ENCODE peak calls at places on chromosomes 2 and 18, in seven cellular contexts. A is progenitor cell of endocrine pancreas, Y is HL-60, S is upper lobe of right lung, E is neural crest cell, T is Calu3, M is lung. B is an unnamed sample.

GRCh38 chr2:109513749-109514588 is 99.8 kb downstream of the SEPTIN10 start:
- DNase-seq in A (no peak), Y (no peak), S (no peak), E (no peak), T (no peak), M (peak), B (no peak)

GRCh38 chr2:120992791-120993555 is 257.3 kb downstream of the GLI2 start:
- DNase-seq in A (no peak), Y (no peak), S (no peak), E (no peak), T (no peak), M (no peak), B (no peak)

GRCh38 chr2:181231151-181231550 is 226.0 kb upstream of the ITGA4 start:
- DNase-seq in A (no peak), Y (no peak), S (no peak), E (no peak), T (no peak), M (no peak), B (no peak)

GRCh38 chr2:289362-290089 is 1.6 kb upstream of the ALKAL2 start:
- DNase-seq in A (no peak), Y (no peak), S (peak), E (no peak), T (peak), M (no peak), B (no peak)

GRCh38 chr2:33433279-33434235 is 42.9 kb upstream of the RASGRP3 start:
- DNase-seq in A (no peak), Y (no peak), S (no peak), E (no peak), T (no peak), M (no peak), B (no peak)

GRCh38 chr2:187640926-187641510 is 86.8 kb upstream of the TFPI start:
- DNase-seq in A (no peak), Y (no peak), S (no peak), E (no peak), T (no peak), M (no peak), B (no peak)

GRCh38 chr2:40164736-40165502 is 287.0 kb downstream of the SLC8A1 start:
- DNase-seq in A (no peak), Y (peak), S (no peak), E (no peak), T (no peak), M (no peak), B (no peak)

GRCh38 chr2:102140367-102140766 is 2.2 kb upstream of the IL1R1 start:
- DNase-seq in A (no peak), Y (no peak), S (no peak), E (no peak), T (no peak), M (no peak), B (no peak)

GRCh38 chr2:56013475-56013874 is 89.9 kb upstream of the EFEMP1 start:
- DNase-seq in A (no peak), Y (no peak), S (no peak), E (no peak), T (no peak), M (no peak), B (no peak)

GRCh38 chr2:231093956-231094355 is 30.9 kb downstream of the HTR2B start:
- DNase-seq in A (no peak), Y (no peak), S (no peak), E (no peak), T (no peak), M (no peak), B (no peak)

GRCh38 chr2:178485356-178485755 is 5.1 kb downstream of the PLEKHA3 start:
- DNase-seq in A (no peak), Y (no peak), S (no peak), E (no peak), T (no peak), M (no peak), B (no peak)

GRCh38 chr2:144156736-144157645 is 362.9 kb downstream of the ZEB2 start:
- DNase-seq in A (no peak), Y (no peak), S (no peak), E (no peak), T (no peak), M (no peak), B (no peak)

GRCh38 chr2:170500770-170501169 is 214.4 kb upstream of the SP5 start:
- DNase-seq in A (no peak), Y (no peak), S (no peak), E (no peak), T (no peak), M (no peak), B (no peak)

GRCh38 chr2:20637147-20637546 is 13.8 kb downstream of the HS1BP3 start:
- DNase-seq in A (no peak), Y (no peak), S (no peak), E (no peak), T (no peak), M (no peak), B (no peak)

GRCh38 chr2:148244593-148245292 is 223.9 kb downstream of the MBD5 start:
- DNase-seq in A (no peak), Y (no peak), S (no peak), E (no peak), T (no peak), M (no peak), B (no peak)

GRCh38 chr2:118062669-118063068 is 25.6 kb upstream of the INSIG2 start:
- DNase-seq in A (no peak), Y (no peak), S (no peak), E (no peak), T (no peak), M (no peak), B (no peak)

GRCh38 chr2:12702661-12703121 is 14.0 kb upstream of the TRIB2 start:
- DNase-seq in A (no peak), Y (no peak), S (no peak), E (no peak), T (peak), M (peak), B (no peak)

GRCh38 chr18:46574740-46575108 is 82.3 kb downstream of the LOXHD1 start:
- DNase-seq in A (no peak), Y (peak), S (no peak), E (no peak), T (no peak), M (peak), B (no peak)

GRCh38 chr18:21928925-21929324 is 188.3 kb downstream of the MIB1 start:
- DNase-seq in A (no peak), Y (no peak), S (no peak), E (no peak), T (no peak), M (no peak), B (no peak)

GRCh38 chr2:169276045-169276444 is 86.3 kb downstream of the LRP2 start:
- DNase-seq in A (no peak), Y (no peak), S (no peak), E (no peak), T (peak), M (no peak), B (no peak)

GRCh38 chr2:73111300-73112025 is 1.3 kb downstream of the RAB11FIP5 start:
- DNase-seq in A (no peak), Y (no peak), S (peak), E (no peak), T (peak), M (no peak), B (peak)

GRCh38 chr2:235636471-235637005 is 142.7 kb downstream of the AGAP1 start:
- DNase-seq in A (no peak), Y (no peak), S (no peak), E (no peak), T (no peak), M (no peak), B (no peak)

GRCh38 chr2:224400174-224400810 is 1.6 kb downstream of the FAM124B start:
- DNase-seq in A (no peak), Y (no peak), S (no peak), E (no peak), T (no peak), M (no peak), B (no peak)

GRCh38 chr2:68251187-68251854 is 1.0 kb downstream of the PPP3R1 start:
- DNase-seq in A (peak), Y (no peak), S (peak), E (peak), T (peak), M (peak), B (peak)

GRCh38 chr2:40240067-40240466 is 211.8 kb downstream of the SLC8A1 start:
- DNase-seq in A (no peak), Y (no peak), S (peak), E (no peak), T (no peak), M (peak), B (no peak)

GRCh38 chr18:22183647-22184161 is 14.3 kb downstream of the GATA6 start:
- DNase-seq in A (no peak), Y (no peak), S (no peak), E (no peak), T (no peak), M (peak), B (no peak)

GRCh38 chr2:186164325-186164724 is 321.7 kb upstream of the ZC3H15 start:
- DNase-seq in A (no peak), Y (no peak), S (no peak), E (no peak), T (no peak), M (no peak), B (no peak)

GRCh38 chr18:13136689-13137040 is 81.9 kb upstream of the LDLRAD4 start:
- DNase-seq in A (no peak), Y (no peak), S (peak), E (peak), T (peak), M (no peak), B (no peak)

GRCh38 chr2:236663671-236664101 is 94.1 kb downstream of the ACKR3 start:
- DNase-seq in A (no peak), Y (no peak), S (no peak), E (no peak), T (no peak), M (peak), B (no peak)

GRCh38 chr18:49652841-49653240 is 91.0 kb downstream of the LIPG start:
- DNase-seq in A (no peak), Y (no peak), S (no peak), E (no peak), T (no peak), M (no peak), B (no peak)

GRCh38 chr2:72539145-72539552 is 286.7 kb downstream of the EXOC6B start:
- DNase-seq in A (no peak), Y (no peak), S (no peak), E (no peak), T (no peak), M (no peak), B (no peak)

DNA sequence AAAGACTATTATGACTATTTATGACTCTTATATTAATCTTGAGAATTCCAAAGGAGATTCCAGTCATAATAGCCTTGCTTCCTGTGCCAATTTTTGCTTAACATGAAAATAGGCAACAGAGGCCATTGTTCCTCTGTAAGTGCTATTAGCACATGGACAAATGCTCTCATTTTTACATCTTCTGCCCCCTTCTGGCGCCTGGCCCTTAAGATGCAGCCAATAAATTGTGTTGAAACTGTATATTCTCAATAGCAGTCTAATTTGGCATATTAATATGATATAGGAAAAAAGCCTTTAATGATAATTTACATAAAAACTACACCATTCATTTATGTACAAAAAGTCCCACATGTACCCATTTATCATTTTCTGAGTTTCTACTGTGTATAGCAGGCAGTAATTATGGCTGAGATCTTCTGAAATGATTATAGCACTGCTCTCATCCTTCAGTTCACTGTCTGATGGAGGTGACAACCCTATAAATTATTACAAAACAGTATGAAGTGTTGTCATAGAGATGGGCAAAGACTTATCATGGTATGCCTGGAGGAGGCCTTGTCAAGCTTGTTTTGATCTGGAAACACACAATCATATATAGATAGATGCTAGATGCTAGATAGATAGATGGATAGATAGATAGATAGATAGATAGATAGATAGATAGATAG is 613.3 kb downstream of the TSN start:
- DNase-seq in A (no peak), Y (no peak), S (no peak), E (no peak), T (peak), M (no peak), B (no peak)
- TF ChIP-seq CTCF in A (peak), Y (no peak), S (no peak), E (peak), T (no peak), M (no peak), B (no peak)

GRCh38 chr18:26459340-26459739 is 89.0 kb downstream of the KCTD1 start:
- DNase-seq in A (no peak), Y (no peak), S (no peak), E (no peak), T (no peak), M (no peak), B (no peak)

GRCh38 chr18:26456070-26456491 is 92.3 kb downstream of the KCTD1 start:
- DNase-seq in A (no peak), Y (no peak), S (no peak), E (no peak), T (no peak), M (no peak), B (no peak)

GRCh38 chr18:26457195-26457594 is 91.2 kb downstream of the KCTD1 start:
- DNase-seq in A (no peak), Y (no peak), S (no peak), E (no peak), T (no peak), M (no peak), B (no peak)

GRCh38 chr18:26458526-26459232 is 89.7 kb downstream of the KCTD1 start:
- DNase-seq in A (no peak), Y (peak), S (no peak), E (no peak), T (no peak), M (no peak), B (no peak)

GRCh38 chr18:26457611-26458350 is 90.6 kb downstream of the KCTD1 start:
- DNase-seq in A (no peak), Y (no peak), S (no peak), E (no peak), T (no peak), M (no peak), B (no peak)
- TF ChIP-seq CTCF in A (peak), Y (no peak), S (no peak), E (peak), T (no peak), M (no peak), B (no peak)

DNA sequence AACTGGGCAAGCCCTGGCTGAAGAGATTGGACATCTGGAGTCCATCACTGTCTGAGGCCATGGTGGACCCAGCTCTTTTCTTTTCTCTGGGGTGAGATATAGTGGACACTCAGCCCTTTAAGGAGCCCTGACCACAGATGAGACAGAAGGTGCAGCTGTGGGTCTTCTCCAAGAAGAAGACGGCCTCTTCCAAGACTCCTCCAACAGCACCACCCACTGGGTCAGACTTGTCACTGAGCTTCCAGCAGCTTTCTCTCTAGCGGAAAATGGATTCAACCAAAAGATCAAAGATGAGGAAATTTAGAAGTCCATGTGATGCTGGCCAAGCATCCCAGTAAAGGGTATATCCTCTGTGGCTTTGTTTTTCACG is 27.3 kb downstream of the TWIST2 start:
- DNase-seq in A (no peak), Y (no peak), S (no peak), E (no peak), T (no peak), M (no peak), B (no peak)
- TF ChIP-seq CTCF in A (peak), Y (no peak), S (peak), E (peak), T (no peak), M (no peak), B (no peak)

DNA sequence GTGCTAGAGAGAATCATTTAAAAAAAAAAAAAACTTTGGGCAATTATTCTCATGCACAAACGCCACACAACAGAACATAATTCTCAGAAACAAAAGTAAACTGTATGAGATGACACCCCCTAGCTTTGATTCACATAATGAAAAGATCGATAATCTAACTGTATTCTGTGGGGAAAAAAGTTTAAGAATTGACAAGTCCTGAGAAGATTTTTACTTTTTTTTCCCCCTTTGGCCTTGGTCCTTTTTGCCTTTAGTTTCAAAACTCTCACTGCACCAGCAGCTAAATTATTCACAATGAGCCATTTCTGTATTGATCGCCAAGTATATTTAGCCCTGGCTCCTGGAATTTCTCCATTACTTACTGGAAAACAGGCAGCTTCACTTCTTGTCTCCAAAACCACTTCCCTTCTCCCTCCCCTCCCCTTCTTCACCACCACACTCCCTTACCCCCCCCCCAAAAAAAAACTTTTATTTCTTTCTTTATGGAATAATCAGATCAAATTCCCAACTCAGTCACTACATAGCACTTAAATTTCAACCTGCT is 2.0 kb downstream of the IKZF2 start:
- DNase-seq in A (no peak), Y (no peak), S (no peak), E (no peak), T (no peak), M (no peak), B (no peak)
- TF ChIP-seq CTCF in A (no peak), Y (no peak), S (no peak), E (peak), T (no peak), M (no peak), B (no peak)

DNA sequence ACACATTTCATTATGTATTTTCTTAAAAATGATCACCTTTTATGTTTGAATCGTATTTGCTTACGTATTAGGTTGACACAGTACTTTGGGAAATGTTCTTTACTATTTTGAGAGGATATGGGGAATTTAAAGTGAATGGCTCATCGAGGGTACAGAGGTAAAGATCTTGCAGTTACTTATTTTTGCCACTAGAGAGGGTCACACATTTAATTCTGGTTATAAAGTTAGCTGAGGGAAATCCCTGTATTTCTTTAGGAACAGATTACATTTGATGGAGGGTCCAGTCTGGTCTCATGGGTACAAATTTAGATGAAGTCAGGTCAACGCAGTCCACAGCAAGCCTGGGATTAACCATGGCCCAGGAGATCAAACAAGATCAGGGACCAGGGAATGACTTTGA is 24.5 kb downstream of the DYNC2LI1 start:
- DNase-seq in A (no peak), Y (no peak), S (no peak), E (no peak), T (no peak), M (no peak), B (no peak)
- TF ChIP-seq CTCF in A (peak), Y (no peak), S (no peak), E (peak), T (peak), M (no peak), B (peak)

GRCh38 chr2:53040536-53041229 is 726.9 kb upstream of the CHAC2 start:
- DNase-seq in A (no peak), Y (no peak), S (no peak), E (no peak), T (no peak), M (no peak), B (no peak)
- TF ChIP-seq CTCF in A (peak), Y (no peak), S (no peak), E (peak), T (no peak), M (no peak), B (no peak)

GRCh38 chr18:34932363-34932762 is 108.8 kb upstream of the MAPRE2 start:
- DNase-seq in A (no peak), Y (no peak), S (no peak), E (no peak), T (no peak), M (no peak), B (no peak)

GRCh38 chr18:34929336-34929780 is 111.9 kb upstream of the MAPRE2 start:
- DNase-seq in A (no peak), Y (no peak), S (no peak), E (no peak), T (peak), M (no peak), B (no peak)

GRCh38 chr18:34928068-34928753 is 113.0 kb upstream of the MAPRE2 start:
- DNase-seq in A (no peak), Y (no peak), S (no peak), E (no peak), T (no peak), M (no peak), B (no peak)

GRCh38 chr18:34926683-34927082 is 114.5 kb upstream of the MAPRE2 start:
- DNase-seq in A (no peak), Y (no peak), S (no peak), E (no peak), T (no peak), M (no peak), B (no peak)

GRCh38 chr18:34928754-34929335 is 112.4 kb upstream of the MAPRE2 start:
- DNase-seq in A (no peak), Y (no peak), S (no peak), E (no peak), T (no peak), M (no peak), B (no peak)
- TF ChIP-seq CTCF in A (no peak), Y (no peak), S (no peak), E (no peak), T (no peak), M (no peak), B (no peak)

GRCh38 chr18:69588301-69588700 is 187.6 kb downstream of the DOK6 start:
- DNase-seq in A (no peak), Y (no peak), S (no peak), E (no peak), T (no peak), M (no peak), B (no peak)

GRCh38 chr18:69584429-69584828 is 183.7 kb downstream of the DOK6 start:
- DNase-seq in A (no peak), Y (no peak), S (no peak), E (no peak), T (no peak), M (no peak), B (no peak)

GRCh38 chr18:69586581-69586980 is 185.9 kb downstream of the DOK6 start:
- DNase-seq in A (no peak), Y (no peak), S (no peak), E (no peak), T (no peak), M (no peak), B (no peak)

GRCh38 chr18:69590150-69590549 is 189.5 kb downstream of the DOK6 start:
- DNase-seq in A (no peak), Y (no peak), S (no peak), E (no peak), T (no peak), M (no peak), B (no peak)

DNA sequence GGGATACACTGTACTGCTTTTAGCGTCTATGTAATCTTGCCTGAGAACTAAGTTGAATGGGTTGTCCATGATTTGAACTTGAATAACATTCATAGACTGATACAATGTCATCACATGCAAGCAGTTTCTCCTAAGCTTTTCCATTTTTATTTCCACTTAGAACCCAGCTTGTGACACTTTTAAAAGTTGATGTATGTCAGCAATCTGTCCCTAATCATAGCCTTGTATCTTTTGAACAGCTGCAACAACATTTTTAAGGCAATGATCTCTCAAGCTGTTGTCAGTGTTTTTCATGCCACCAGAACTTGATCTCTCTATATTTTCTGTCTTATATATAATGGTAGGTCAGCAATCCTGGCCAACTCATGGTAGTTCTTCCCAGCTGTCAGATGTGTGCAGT is 185.0 kb downstream of the DOK6 start:
- DNase-seq in A (no peak), Y (no peak), S (no peak), E (no peak), T (no peak), M (no peak), B (no peak)
- TF ChIP-seq CTCF in A (no peak), Y (no peak), S (no peak), E (no peak), T (no peak), M (no peak), B (no peak)

GRCh38 chr2:9228088-9228751 is 21.6 kb downstream of the ASAP2 start:
- DNase-seq in A (no peak), Y (no peak), S (no peak), E (no peak), T (no peak), M (no peak), B (no peak)
- TF ChIP-seq CTCF in A (no peak), Y (no peak), S (no peak), E (no peak), T (no peak), M (no peak), B (no peak)

B was measured in CD14-positive monocyte.